ENCODE peak calls at places on chromosome 6, in four cellular contexts. P, N, D and I are unnamed samples.

GRCh38 chr6:112298816-112299281 is 44.5 kb upstream of the LAMA4 start:
- DNase-seq in N (peak), D (no peak), P (peak), I (no peak)

GRCh38 chr6:122400121-122400450 is 634 bp downstream of the HSF2 start:
- DNase-seq in N (peak), P (peak), D (no peak), I (no peak)

GRCh38 chr6:11241793-11242201 is 9.3 kb upstream of the NEDD9 start:
- DNase-seq in D (no peak), P (peak), N (no peak), I (no peak)

GRCh38 chr6:90192857-90193256 is 103.8 kb downstream of the BACH2 start:
- DNase-seq in N (no peak), D (no peak), P (no peak), I (no peak)

GRCh38 chr6:33692760-33693158 is 18.7 kb downstream of the UQCC2 start:
- DNase-seq in P (peak), D (peak), N (peak), I (no peak)

GRCh38 chr6:2900821-2901644 is 2.1 kb downstream of the SERPINB9 start:
- DNase-seq in P (no peak), N (peak), D (no peak), I (no peak)

GRCh38 chr6:145155873-145156782 is 579.2 kb downstream of the EPM2A start:
- DNase-seq in N (no peak), D (no peak), P (no peak), I (no peak)

GRCh38 chr6:89079611-89080213 is 839 bp upstream of the PNRC1 start:
- DNase-seq in P (peak), N (peak), D (no peak), I (peak)

GRCh38 chr6:15926256-15926655 is 202.6 kb upstream of the MYLIP start:
- DNase-seq in D (no peak), P (no peak), N (no peak), I (no peak)

GRCh38 chr6:104623052-104623690 is 236.5 kb downstream of the HACE1 start:
- DNase-seq in P (no peak), D (no peak), N (peak), I (no peak)